ENCODE peak calls at places on chromosomes 3 and 15, in four cellular contexts. One of them, this sample, is unnamed.

GRCh38 chr15:75397494-75397893 is 29.1 kb upstream of the MAN2C1 start:
- DNase-seq in HepG2: no peak
- DNase-seq in WTC11: no peak
- DNase-seq in K562: no peak
- DNase-seq in this sample: no peak

GRCh38 chr3:18591120-18591519 is 166.0 kb upstream of the SATB1 start:
- DNase-seq in WTC11: no peak
- DNase-seq in HepG2: no peak
- DNase-seq in K562: no peak
- DNase-seq in this sample: no peak

GRCh38 chr3:197038604-197039003 is 9.0 kb upstream of the MELTF start:
- DNase-seq in WTC11: no peak
- DNase-seq in K562: no peak
- DNase-seq in HepG2: no peak
- DNase-seq in this sample: no peak

GRCh38 chr3:188915137-188915536 is 256.6 kb upstream of the TPRG1 start:
- DNase-seq in HepG2: no peak
- DNase-seq in K562: no peak
- DNase-seq in WTC11: no peak
- DNase-seq in this sample: no peak

GRCh38 chr3:127043041-127043641 is 60.2 kb downstream of the PLXNA1 start:
- DNase-seq in WTC11: peak
- DNase-seq in HepG2: no peak
- DNase-seq in K562: no peak
- DNase-seq in this sample: no peak

GRCh38 chr15:34696506-34696905 is 58.3 kb downstream of the GJD2 start:
- DNase-seq in HepG2: no peak
- DNase-seq in WTC11: no peak
- DNase-seq in K562: no peak
- DNase-seq in this sample: no peak

GRCh38 chr3:49013738-49014660 is 4.4 kb downstream of the DALRD3 start:
- DNase-seq in K562: no peak
- DNase-seq in WTC11: peak
- DNase-seq in HepG2: peak
- DNase-seq in this sample: peak

GRCh38 chr3:62874398-62875102 is 666 bp downstream of the CADPS start:
- DNase-seq in HepG2: no peak
- DNase-seq in K562: no peak
- DNase-seq in WTC11: no peak
- DNase-seq in this sample: no peak

GRCh38 chr3:102078864-102079808 is 229.8 kb downstream of the NFKBIZ start:
- DNase-seq in WTC11: peak
- DNase-seq in K562: no peak
- DNase-seq in HepG2: no peak
- DNase-seq in this sample: no peak

GRCh38 chr15:40389824-40390595 is 7.5 kb downstream of the KNSTRN start:
- DNase-seq in K562: no peak
- DNase-seq in HepG2: no peak
- DNase-seq in WTC11: no peak
- DNase-seq in this sample: no peak

GRCh38 chr15:32750981-32751380 is 33.2 kb downstream of the GREM1 start:
- DNase-seq in WTC11: no peak
- DNase-seq in K562: no peak
- DNase-seq in HepG2: no peak
- DNase-seq in this sample: no peak

GRCh38 chr3:46488735-46489361 is 8.9 kb upstream of the RTP3 start:
- DNase-seq in WTC11: peak
- DNase-seq in HepG2: peak
- DNase-seq in K562: peak
- DNase-seq in this sample: peak

GRCh38 chr3:194203482-194204035 is 67.6 kb downstream of the HES1 start:
- DNase-seq in WTC11: no peak
- DNase-seq in K562: no peak
- DNase-seq in HepG2: no peak
- DNase-seq in this sample: no peak

GRCh38 chr3:17456036-17456435 is 286.4 kb downstream of the TBC1D5 start:
- DNase-seq in WTC11: no peak
- DNase-seq in HepG2: no peak
- DNase-seq in K562: no peak
- DNase-seq in this sample: no peak

GRCh38 chr3:73502609-73503560 is 121.9 kb downstream of the PDZRN3 start:
- DNase-seq in K562: peak
- DNase-seq in WTC11: peak
- DNase-seq in HepG2: peak
- DNase-seq in this sample: peak

GRCh38 chr3:131036200-131036816 is 9.6 kb downstream of the NEK11 start:
- DNase-seq in K562: no peak
- DNase-seq in WTC11: no peak
- DNase-seq in HepG2: no peak
- DNase-seq in this sample: no peak

GRCh38 chr15:43441316-43441715 is 51.6 kb downstream of the TP53BP1 start:
- DNase-seq in HepG2: peak
- DNase-seq in K562: peak
- DNase-seq in WTC11: no peak
- DNase-seq in this sample: peak

GRCh38 chr3:158801200-158801599 is 654 bp upstream of the MFSD1 start:
- DNase-seq in WTC11: no peak
- DNase-seq in K562: no peak
- DNase-seq in HepG2: no peak
- DNase-seq in this sample: no peak

GRCh38 chr3:188067932-188068331 is 86.0 kb upstream of the LPP start:
- DNase-seq in WTC11: no peak
- DNase-seq in K562: no peak
- DNase-seq in HepG2: no peak
- DNase-seq in this sample: peak

GRCh38 chr15:38455096-38455495 is 1.2 kb downstream of the FAM98B start:
- DNase-seq in WTC11: no peak
- DNase-seq in HepG2: no peak
- DNase-seq in K562: no peak
- DNase-seq in this sample: no peak

GRCh38 chr3:197522881-197523342 is 32.9 kb downstream of the BDH1 start:
- DNase-seq in HepG2: no peak
- DNase-seq in K562: no peak
- DNase-seq in WTC11: no peak
- DNase-seq in this sample: no peak

GRCh38 chr3:45978348-45978747 is 17.3 kb downstream of the FYCO1 start:
- DNase-seq in HepG2: no peak
- DNase-seq in WTC11: no peak
- DNase-seq in K562: no peak
- DNase-seq in this sample: no peak

DNA sequence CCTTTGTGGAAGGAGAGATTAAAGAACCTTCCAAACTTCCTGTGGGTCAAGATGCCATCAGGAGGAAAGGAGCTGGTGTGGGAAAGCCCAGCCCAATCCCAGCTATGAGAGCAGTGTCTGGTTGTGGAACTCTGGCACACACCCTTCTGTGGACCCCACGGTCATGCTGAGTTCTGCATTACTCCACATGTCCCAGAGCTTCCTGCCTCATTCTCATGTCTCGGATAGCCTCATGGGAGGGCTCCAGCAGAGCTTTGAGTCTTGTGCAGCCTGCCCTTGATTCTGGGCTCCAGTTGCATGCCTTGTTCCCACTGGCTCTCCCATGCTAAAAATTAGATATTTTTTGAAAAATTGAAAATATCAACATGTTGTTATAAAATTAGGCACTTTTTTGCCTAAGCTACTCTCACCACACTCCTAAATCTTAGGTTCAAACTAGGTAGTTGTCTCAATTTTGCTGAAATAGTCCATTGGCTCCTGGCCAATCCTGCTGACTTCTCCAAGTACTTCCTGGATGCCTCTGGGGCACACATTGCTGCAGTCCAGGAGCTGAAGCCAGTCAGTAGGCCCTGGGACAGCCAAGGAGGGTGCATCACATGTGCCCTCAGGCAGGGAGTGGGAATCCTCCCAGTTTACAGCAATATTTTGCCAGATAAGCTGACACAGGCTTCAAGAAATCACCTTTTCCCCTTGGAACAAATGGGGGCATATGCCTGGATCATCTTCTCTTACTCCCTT is 144.3 kb downstream of the EEFSEC start:
- DNase-seq in K562: no peak
- DNase-seq in HepG2: no peak
- DNase-seq in WTC11: no peak
- DNase-seq in this sample: peak
- TF ChIP-seq HMGXB4 in K562: no peak
- TF ChIP-seq HMGXB4 in HepG2: no peak
- TF ChIP-seq HMGXB4 in WTC11: no peak
- TF ChIP-seq HMGXB4 in this sample: no peak

GRCh38 chr3:183013857-183014256 is 33.5 kb upstream of the DCUN1D1 start:
- DNase-seq in WTC11: no peak
- DNase-seq in HepG2: no peak
- DNase-seq in K562: no peak
- DNase-seq in this sample: no peak
- TF ChIP-seq HMGXB4 in WTC11: no peak
- TF ChIP-seq HMGXB4 in HepG2: no peak
- TF ChIP-seq HMGXB4 in K562: no peak
- TF ChIP-seq HMGXB4 in this sample: no peak

DNA sequence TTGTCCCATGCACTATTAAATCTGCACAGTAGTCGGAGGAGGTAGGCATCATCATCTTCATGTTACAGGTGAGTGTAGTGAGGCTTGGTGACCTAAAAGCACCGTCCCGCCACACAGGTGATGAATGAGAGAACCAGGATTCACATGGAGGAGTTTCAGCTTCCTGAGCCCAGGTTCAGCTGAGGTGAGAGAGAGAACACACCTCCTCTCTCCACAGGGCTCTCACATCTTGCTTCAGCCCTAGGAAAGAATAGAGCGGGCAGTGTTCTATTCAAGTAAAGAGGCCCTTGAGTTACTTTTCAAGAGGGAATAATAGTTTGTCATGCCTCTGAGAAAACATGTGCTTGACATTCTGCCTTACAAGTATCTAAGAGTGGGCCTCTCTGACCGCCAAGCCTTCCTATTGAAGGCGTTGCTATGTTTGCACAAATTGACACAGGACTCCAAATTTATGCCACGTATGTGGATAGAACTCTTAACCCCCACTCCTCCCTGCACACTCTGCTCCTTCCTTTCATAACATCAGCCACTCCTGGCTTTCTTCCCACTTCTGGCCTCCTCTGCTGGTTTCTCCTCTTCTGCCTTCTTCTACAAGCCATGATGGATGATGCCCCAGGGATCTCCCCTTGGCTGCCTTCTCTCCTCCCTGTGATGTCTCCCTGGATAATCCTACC is 138.3 kb upstream of the ABHD17C start:
- DNase-seq in K562: no peak
- DNase-seq in WTC11: no peak
- DNase-seq in HepG2: no peak
- DNase-seq in this sample: no peak
- TF ChIP-seq HMGXB4 in K562: no peak
- TF ChIP-seq HMGXB4 in WTC11: no peak
- TF ChIP-seq HMGXB4 in HepG2: no peak
- TF ChIP-seq HMGXB4 in this sample: no peak

DNA sequence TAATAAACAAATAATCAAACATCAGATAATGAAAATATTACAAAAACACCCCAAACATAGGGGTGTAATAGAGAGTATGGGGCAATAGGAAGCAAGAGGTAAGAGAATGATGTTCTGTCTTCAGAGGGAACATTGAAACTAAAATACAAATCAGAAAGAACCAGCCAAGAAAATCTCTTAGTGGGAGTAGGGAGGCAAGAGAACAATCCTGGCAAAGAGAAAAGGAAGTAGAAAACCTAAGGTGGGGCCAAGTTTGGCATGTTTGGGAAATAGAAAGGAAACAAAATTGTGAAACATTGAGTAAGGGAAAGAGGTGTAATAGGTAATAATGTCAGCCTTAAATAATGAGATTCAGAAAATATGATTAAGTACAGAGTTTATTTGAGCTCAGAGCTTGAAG is 467.1 kb downstream of the RBMS3 start:
- DNase-seq in HepG2: no peak
- DNase-seq in WTC11: no peak
- DNase-seq in K562: no peak
- DNase-seq in this sample: no peak
- TF ChIP-seq HMGXB4 in HepG2: no peak
- TF ChIP-seq HMGXB4 in WTC11: no peak
- TF ChIP-seq HMGXB4 in K562: no peak
- TF ChIP-seq HMGXB4 in this sample: no peak